ENCODE peak calls at places on chromosomes 13 and 19, in eight cellular contexts. J is uterus, Y is heart left ventricle, V is neural crest cell, M is endothelial cell of umbilical vein, U is fibroblast of mammary gland, K is Calu3, Z is cardiac fibroblast. W is an unnamed sample.

GRCh38 chr19:44644391-44645016 is 794 bp downstream of the PVR start:
- DNase-seq in J (no peak), Y (no peak), V (peak; percentile 18), M (peak; percentile 55), U (peak; percentile 34), K (peak; percentile 73), Z (peak; percentile 49), W (no peak)

GRCh38 chr19:57613941-57614743 is at the start of gene ZNF134:
- DNase-seq in J (peak; percentile 85), Y (peak; percentile 95), V (peak; percentile 87), M (peak; percentile 84), U (peak; percentile 88), K (peak; percentile 89), Z (peak; percentile 91), W (peak; percentile 69)

GRCh38 chr19:18475762-18476331 is 37.9 kb upstream of the ISYNA1 start:
- DNase-seq in J (no peak), Y (no peak), V (no peak), M (no peak), U (no peak), K (no peak), Z (no peak), W (no peak)

GRCh38 chr13:75347925-75348324 is 134.0 kb downstream of the TBC1D4 start:
- DNase-seq in J (no peak), Y (no peak), V (no peak), M (no peak), U (no peak), K (no peak), Z (peak; percentile 41), W (no peak)

GRCh38 chr19:55546822-55547614 is 1.7 kb upstream of the SBK3 start:
- DNase-seq in J (peak; percentile 44), Y (peak; percentile 87), V (no peak), M (peak; percentile 96), U (peak; percentile 94), K (peak; percentile 67), Z (peak; percentile 81), W (peak; percentile 66)

GRCh38 chr13:44004881-44005280 is 125.2 kb downstream of the LACC1 start:
- DNase-seq in J (no peak), Y (no peak), V (no peak), M (peak; percentile 67), U (peak; percentile 67), K (no peak), Z (peak; percentile 70), W (no peak)

GRCh38 chr13:43572601-43573360 is 214.0 kb downstream of the ENOX1 start:
- DNase-seq in J (no peak), Y (no peak), V (no peak), M (no peak), U (peak; percentile 33), K (no peak), Z (peak; percentile 42), W (no peak)

GRCh38 chr13:34555988-34556387 is 386.1 kb upstream of the NBEA start:
- DNase-seq in J (no peak), Y (no peak), V (no peak), M (no peak), U (no peak), K (no peak), Z (no peak), W (no peak)

GRCh38 chr19:15469513-15470297 is 5.4 kb upstream of the RASAL3 start:
- DNase-seq in J (no peak), Y (no peak), V (no peak), M (no peak), U (no peak), K (no peak), Z (peak; percentile 20), W (no peak)

GRCh38 chr13:100156786-100157185 is 67.9 kb downstream of the PCCA start:
- DNase-seq in J (no peak), Y (no peak), V (no peak), M (peak; percentile 3), U (no peak), K (no peak), Z (peak; percentile 28), W (no peak)

GRCh38 chr13:60009300-60010248 is 154.2 kb downstream of the DIAPH3 start:
- DNase-seq in J (no peak), Y (no peak), V (no peak), M (no peak), U (no peak), K (peak; percentile 7), Z (no peak), W (no peak)

GRCh38 chr13:55219538-55219937 is 1921.2 kb upstream of the PRR20A start:
- DNase-seq in J (no peak), Y (no peak), V (no peak), M (no peak), U (no peak), K (no peak), Z (no peak), W (no peak)

GRCh38 chr19:20840371-20840770 is 64.3 kb downstream of the ZNF66 start:
- DNase-seq in J (no peak), Y (no peak), V (no peak), M (no peak), U (no peak), K (no peak), Z (no peak), W (no peak)

GRCh38 chr13:43963726-43964125 is 84.0 kb downstream of the LACC1 start:
- DNase-seq in J (no peak), Y (no peak), V (no peak), M (no peak), U (no peak), K (no peak), Z (no peak), W (no peak)

GRCh38 chr13:77143325-77143907 is 116.5 kb upstream of the FBXL3 start:
- DNase-seq in J (no peak), Y (no peak), V (no peak), M (no peak), U (peak; percentile 49), K (peak; percentile 1), Z (peak; percentile 72), W (no peak)

GRCh38 chr13:46749951-46750350 is 47.0 kb downstream of the ESD start:
- DNase-seq in J (no peak), Y (no peak), V (no peak), M (no peak), U (no peak), K (no peak), Z (peak; percentile 36), W (no peak)

GRCh38 chr19:51944798-51945552 is 17.7 kb downstream of the ZNF613 start:
- DNase-seq in J (no peak), Y (no peak), V (no peak), M (no peak), U (peak; percentile 16), K (no peak), Z (peak; percentile 6), W (no peak)

GRCh38 chr19:41563847-41564514 is 12.0 kb upstream of the CEACAM21 start:
- DNase-seq in J (no peak), Y (no peak), V (no peak), M (no peak), U (no peak), K (peak; percentile 57), Z (no peak), W (no peak)

DNA sequence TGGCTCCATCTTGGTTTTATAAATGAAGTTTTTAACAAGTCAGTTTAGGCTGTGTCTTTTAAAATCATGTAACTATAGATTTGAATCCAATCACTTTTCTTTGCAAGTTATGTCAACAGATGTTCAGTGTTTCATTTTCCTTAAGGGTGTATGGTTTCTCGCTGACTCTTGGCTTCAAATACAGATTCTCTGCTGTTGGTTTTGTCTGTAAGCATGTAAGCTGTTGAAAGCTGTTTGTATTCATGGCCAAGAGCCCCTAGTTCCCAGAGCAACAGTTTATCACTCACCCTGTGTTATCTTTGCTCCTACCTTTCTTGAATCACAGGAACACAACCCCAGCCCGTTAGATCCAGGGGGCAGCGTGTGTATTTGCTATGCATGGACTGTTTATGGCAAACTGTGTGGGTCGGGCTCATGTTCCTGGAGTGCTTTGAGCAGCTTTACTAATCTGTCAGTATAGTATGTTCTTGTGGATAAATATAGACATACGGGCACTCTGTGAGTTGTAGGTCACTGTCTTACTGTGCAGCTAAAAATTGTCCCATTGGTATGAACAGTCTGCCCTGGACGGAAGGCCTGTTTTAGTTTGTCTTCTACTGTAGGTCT is 28.8 kb downstream of the FRY start:
- DNase-seq in J (no peak), Y (no peak), V (no peak), M (no peak), U (no peak), K (no peak), Z (no peak), W (no peak)
- TF ChIP-seq CTCF in J (no peak), Y (no peak), V (no peak), M (no peak), U (no peak), K (no peak), Z (no peak), W (no peak)

GRCh38 chr13:67557118-67557517 is 327.0 kb upstream of the PCDH9 start:
- DNase-seq in J (no peak), Y (no peak), V (no peak), M (no peak), U (no peak), K (no peak), Z (no peak), W (no peak)
- TF ChIP-seq CTCF in J (no peak), Y (no peak), V (no peak), M (no peak), U (no peak), K (no peak), Z (no peak), W (no peak)

DNA sequence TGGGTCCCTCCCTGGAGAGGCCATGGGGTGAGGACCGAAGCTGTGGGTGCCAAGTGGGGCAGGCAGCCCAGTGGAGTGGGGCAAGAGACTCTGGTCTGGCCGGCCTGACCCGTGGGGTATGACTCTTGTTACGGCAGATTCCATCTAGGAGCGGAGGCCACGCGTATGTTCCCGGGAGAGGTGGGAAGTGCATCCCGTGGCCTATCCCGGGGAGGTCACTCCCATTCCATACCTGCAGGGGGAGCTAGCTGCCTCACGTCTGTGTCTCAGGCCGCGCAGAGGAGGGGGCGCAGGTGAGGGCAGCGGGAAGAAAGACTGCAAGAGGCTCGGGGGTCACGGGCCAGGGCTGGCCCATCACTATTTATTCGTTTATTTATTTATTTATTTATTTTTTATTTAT is 4.9 kb downstream of the CSNK1G2 start:
- DNase-seq in J (no peak), Y (peak; percentile 49), V (peak; percentile 63), M (peak; percentile 16), U (peak; percentile 49), K (no peak), Z (peak; percentile 22), W (no peak)
- TF ChIP-seq CTCF in J (peak; percentile 50), Y (peak; percentile 51), V (peak; percentile 68), M (peak; percentile 60), U (peak; percentile 51), K (peak; percentile 31), Z (peak; percentile 65), W (no peak)

GRCh38 chr19:11692127-11692790 is 46.5 kb downstream of the ZNF823 start:
- DNase-seq in J (no peak), Y (no peak), V (no peak), M (no peak), U (no peak), K (no peak), Z (no peak), W (no peak)

GRCh38 chr19:11698231-11698630 is 40.5 kb downstream of the ZNF823 start:
- DNase-seq in J (no peak), Y (no peak), V (no peak), M (no peak), U (no peak), K (no peak), Z (no peak), W (no peak)

GRCh38 chr19:11694533-11695439 is 44.0 kb downstream of the ZNF823 start:
- DNase-seq in J (peak; percentile 95), Y (peak; percentile 96), V (peak; percentile 99), M (peak; percentile 93), U (peak; percentile 92), K (peak; percentile 93), Z (peak; percentile 92), W (peak; percentile 98)

GRCh38 chr19:11697284-11697855 is 41.4 kb downstream of the ZNF823 start:
- DNase-seq in J (no peak), Y (no peak), V (no peak), M (no peak), U (no peak), K (no peak), Z (no peak), W (no peak)

GRCh38 chr19:11693505-11694499 is 44.9 kb downstream of the ZNF823 start:
- DNase-seq in J (no peak), Y (no peak), V (no peak), M (no peak), U (peak; percentile 91), K (peak; percentile 11), Z (peak; percentile 74), W (no peak)
- TF ChIP-seq CTCF in J (no peak), Y (no peak), V (no peak), M (no peak), U (no peak), K (no peak), Z (no peak), W (no peak)